ENCODE peak calls at places on chromosome 17, in four cellular contexts. O is HEK293T, M is mucosa of gallbladder, E is GM04504. X is an unnamed sample.

GRCh38 chr17:36591434-36592315 is at the start of gene DHRS11:
- DNase-seq in O (peak), M (peak), E (no peak), X (peak)

GRCh38 chr17:33602981-33603380 is 309.9 kb upstream of the ASIC2 start:
- DNase-seq in O (no peak), M (no peak), E (no peak), X (no peak)

GRCh38 chr17:54620380-54620978 is 280.2 kb upstream of the TOM1L1 start:
- DNase-seq in O (no peak), M (no peak), E (no peak), X (no peak)

GRCh38 chr17:81482673-81483072 is 29.9 kb downstream of the ACTG1 start:
- DNase-seq in O (no peak), M (no peak), E (no peak), X (no peak)

GRCh38 chr17:73747221-73748002 is 103.2 kb upstream of the SDK2 start:
- DNase-seq in O (no peak), M (peak), E (no peak), X (no peak)

GRCh38 chr17:61366715-61367413 is 32.8 kb upstream of the TBX2 start:
- DNase-seq in O (no peak), M (no peak), E (no peak), X (no peak)

GRCh38 chr17:7258731-7259554 is 3.3 kb downstream of the CLDN7 start:
- DNase-seq in O (no peak), M (no peak), E (no peak), X (peak)

GRCh38 chr17:64992325-64992802 is 64.2 kb downstream of the GNA13 start:
- DNase-seq in O (no peak), M (no peak), E (no peak), X (no peak)

GRCh38 chr17:78041401-78042179 is 83.1 kb downstream of the TNRC6C start:
- DNase-seq in O (no peak), M (no peak), E (no peak), X (no peak)

GRCh38 chr17:45873728-45874127 is 20.6 kb upstream of the MAPT start:
- DNase-seq in O (no peak), M (no peak), E (no peak), X (no peak)

GRCh38 chr17:65472602-65473001 is 88.8 kb downstream of the AXIN2 start:
- DNase-seq in O (no peak), M (peak), E (peak), X (peak)

GRCh38 chr17:65413390-65413789 is 148.1 kb downstream of the AXIN2 start:
- DNase-seq in O (no peak), M (no peak), E (no peak), X (no peak)

GRCh38 chr17:40450175-40450574 is 6.9 kb downstream of the IGFBP4 start:
- DNase-seq in O (peak), M (no peak), E (no peak), X (no peak)

X was measured in lung.